ENCODE peak calls at places on chromosomes 16 and 17, in four cellular contexts. O, Y, S and N are unnamed samples.

GRCh38 chr17:31388770-31389672 is 2.5 kb upstream of the RAB11FIP4 start:
- DNase-seq in Y (peak), O (peak), S (peak), N (peak)

GRCh38 chr17:58268774-58269556 is 11.8 kb downstream of the MPO start:
- DNase-seq in Y (no peak), O (no peak), S (peak), N (no peak)

GRCh38 chr17:72171703-72172670 is 51.2 kb downstream of the SOX9 start:
- DNase-seq in O (peak), S (no peak), Y (no peak), N (peak)

GRCh38 chr16:24505959-24506358 is 33.4 kb upstream of the RBBP6 start:
- DNase-seq in S (no peak), Y (no peak), O (no peak), N (no peak)

GRCh38 chr17:57889892-57890856 is 40.3 kb upstream of the MRPS23 start:
- DNase-seq in S (peak), Y (peak), O (peak), N (peak)

GRCh38 chr17:68993112-68993511 is 37.9 kb upstream of the ABCA8 start:
- DNase-seq in O (peak), Y (peak), S (peak), N (no peak)

GRCh38 chr16:26645629-26646028 is 421.1 kb upstream of the C16orf82 start:
- DNase-seq in O (no peak), S (no peak), Y (no peak), N (peak)

GRCh38 chr17:13557077-13557476 is 44.7 kb downstream of the HS3ST3A1 start:
- DNase-seq in O (no peak), S (peak), Y (peak), N (no peak)

GRCh38 chr16:47392114-47392513 is 68.7 kb downstream of the ITFG1 start:
- DNase-seq in O (peak), S (no peak), Y (peak), N (no peak)

GRCh38 chr17:55258578-55259135 is 6.1 kb upstream of the HLF start:
- DNase-seq in Y (no peak), S (no peak), O (no peak), N (no peak)

GRCh38 chr17:20116683-20117309 is 107.6 kb downstream of the SPECC1 start:
- DNase-seq in S (peak), O (peak), Y (peak), N (peak)

GRCh38 chr17:35731239-35731931 is at the start of gene RASL10B:
- DNase-seq in O (peak), Y (peak), S (peak), N (peak)

GRCh38 chr17:19317359-19318095 is 45.0 kb downstream of the B9D1 start:
- DNase-seq in Y (peak), S (no peak), O (no peak), N (peak)

GRCh38 chr17:6487243-6488007 is 43.2 kb downstream of the PIMREG start:
- DNase-seq in S (no peak), Y (no peak), O (no peak), N (peak)

GRCh38 chr17:75754378-75755204 is 10.4 kb downstream of the GALK1 start:
- DNase-seq in Y (no peak), O (no peak), S (no peak), N (no peak)

GRCh38 chr17:79819085-79819484 is 20.2 kb downstream of the CBX4 start:
- DNase-seq in O (no peak), S (no peak), Y (no peak), N (no peak)

GRCh38 chr16:89363621-89364393 is 126.6 kb downstream of the ANKRD11 start:
- DNase-seq in O (peak), S (peak), Y (peak), N (peak)

GRCh38 chr16:47196457-47196856 is 52.7 kb upstream of the NETO2 start:
- DNase-seq in O (no peak), S (no peak), Y (no peak), N (no peak)

GRCh38 chr16:8949536-8950418 is 13.9 kb downstream of the USP7 start:
- DNase-seq in O (no peak), Y (peak), S (no peak), N (no peak)